ENCODE peak calls at places on chromosomes 12 and 14, in five cellular contexts. J is upper lobe of left lung, R is adrenal gland, G is GM13977, U is cardiac fibroblast. O is an unnamed sample.

GRCh38 chr14:100486025-100486828 is 101.0 kb downstream of the BEGAIN start:
- DNase-seq in R (peak), J (peak), U (peak), G (peak), O (peak)

GRCh38 chr14:23577004-23577681 is 1.4 kb downstream of the JPH4 start:
- DNase-seq in G (peak), U (no peak), R (peak), J (peak), O (no peak)

GRCh38 chr14:82642425-82642824 is 1108.8 kb upstream of the SEL1L start:
- DNase-seq in R (no peak), U (no peak), J (peak), G (peak), O (no peak)

GRCh38 chr12:114238808-114239207 is 167.1 kb downstream of the TBX5 start:
- DNase-seq in R (peak), J (no peak), U (no peak), G (no peak), O (no peak)

GRCh38 chr14:93086441-93087055 is 29.2 kb downstream of the ITPK1 start:
- DNase-seq in G (peak), J (no peak), R (no peak), U (no peak), O (no peak)

GRCh38 chr12:4107436-4107878 is 166.1 kb upstream of the CCND2 start:
- DNase-seq in G (peak), U (peak), R (peak), J (no peak), O (peak)

GRCh38 chr14:47278233-47278842 is 397.1 kb downstream of the MDGA2 start:
- DNase-seq in J (no peak), U (peak), R (peak), G (peak), O (no peak)

GRCh38 chr14:68695326-68695768 is 97.5 kb downstream of the ZFP36L1 start:
- DNase-seq in J (no peak), G (peak), R (peak), U (peak), O (no peak)

GRCh38 chr12:3614806-3615466 is 123.9 kb downstream of the PRMT8 start:
- DNase-seq in R (no peak), J (no peak), U (no peak), G (no peak), O (no peak)

GRCh38 chr12:110001596-110001995 is 2.4 kb downstream of the ANKRD13A start:
- DNase-seq in G (no peak), R (no peak), J (no peak), U (peak), O (no peak)

GRCh38 chr12:71011261-71011660 is 90.7 kb upstream of the PTPRR start:
- DNase-seq in G (no peak), R (no peak), U (peak), J (no peak), O (no peak)

GRCh38 chr12:14777271-14777670 is 26.0 kb downstream of the WBP11 start:
- DNase-seq in G (no peak), R (no peak), J (no peak), U (peak), O (no peak)

GRCh38 chr14:26859483-26859882 is 261.6 kb upstream of the NOVA1 start:
- DNase-seq in U (no peak), G (no peak), R (no peak), J (no peak), O (no peak)

GRCh38 chr12:31002361-31002725 is 71.3 kb upstream of the DDX11 start:
- DNase-seq in R (no peak), G (no peak), J (no peak), U (no peak), O (no peak)

GRCh38 chr14:93953263-93953662 is 23.1 kb downstream of the ASB2 start:
- DNase-seq in U (no peak), G (no peak), J (no peak), R (no peak), O (no peak)

GRCh38 chr12:3065300-3065699 is 11.9 kb upstream of the TSPAN9 start:
- DNase-seq in U (no peak), J (no peak), G (no peak), R (no peak), O (no peak)

GRCh38 chr14:31968107-31968810 is 108.8 kb upstream of the ARHGAP5 start:
- DNase-seq in U (no peak), J (no peak), G (no peak), R (no peak), O (no peak)

GRCh38 chr12:112537710-112538396 is 119.1 kb downstream of the PTPN11 start:
- DNase-seq in J (no peak), G (no peak), U (peak), R (no peak), O (no peak)

GRCh38 chr12:24111101-24111500 is 161.6 kb upstream of the SOX5 start:
- DNase-seq in J (no peak), R (no peak), U (peak), G (no peak), O (no peak)

GRCh38 chr14:35944847-35945246 is 118.7 kb downstream of the BRMS1L start:
- DNase-seq in U (peak), G (peak), R (no peak), J (no peak), O (no peak)

GRCh38 chr12:21065845-21066244 is 65.1 kb upstream of the SLCO1B1 start:
- DNase-seq in U (peak), G (no peak), R (no peak), J (no peak), O (no peak)

GRCh38 chr12:111426341-111427185 is 20.8 kb downstream of the SH2B3 start:
- DNase-seq in J (no peak), R (no peak), G (no peak), U (peak), O (no peak)

GRCh38 chr12:103326190-103326589 is 169.6 kb downstream of the C12orf42 start:
- DNase-seq in J (no peak), U (no peak), R (no peak), G (peak), O (no peak)

GRCh38 chr14:82911930-82912329 is 1378.3 kb upstream of the SEL1L start:
- DNase-seq in R (no peak), J (no peak), U (no peak), G (no peak), O (no peak)

GRCh38 chr12:1533205-1533601 is 61.2 kb downstream of the FBXL14 start:
- DNase-seq in R (no peak), U (no peak), G (peak), J (no peak), O (no peak)
- TF ChIP-seq CTCF in R (no peak), U (peak), G (peak), J (no peak), O (no peak)

GRCh38 chr14:39469094-39469710 is 37.0 kb upstream of the FBXO33 start:
- DNase-seq in G (peak), J (no peak), U (peak), R (no peak), O (peak)

GRCh38 chr14:39472078-39472477 is 39.8 kb upstream of the FBXO33 start:
- DNase-seq in G (no peak), U (no peak), J (no peak), R (no peak), O (no peak)

GRCh38 chr14:39467889-39468524 is 35.8 kb upstream of the FBXO33 start:
- DNase-seq in J (no peak), R (no peak), G (no peak), U (peak), O (no peak)
- TF ChIP-seq CTCF in J (no peak), R (no peak), G (peak), U (peak), O (no peak)

GRCh38 chr12:127562781-127563180 is 704.2 kb upstream of the TMEM132C start:
- DNase-seq in G (no peak), R (no peak), J (no peak), U (no peak), O (no peak)

GRCh38 chr12:127558363-127558762 is 708.6 kb upstream of the TMEM132C start:
- DNase-seq in U (no peak), R (no peak), J (no peak), G (no peak), O (no peak)

GRCh38 chr12:127560041-127560478 is 706.9 kb upstream of the TMEM132C start:
- DNase-seq in G (no peak), J (no peak), U (no peak), R (no peak), O (no peak)

GRCh38 chr12:127556487-127556886 is 710.5 kb upstream of the TMEM132C start:
- DNase-seq in R (no peak), U (no peak), J (no peak), G (no peak), O (no peak)

DNA sequence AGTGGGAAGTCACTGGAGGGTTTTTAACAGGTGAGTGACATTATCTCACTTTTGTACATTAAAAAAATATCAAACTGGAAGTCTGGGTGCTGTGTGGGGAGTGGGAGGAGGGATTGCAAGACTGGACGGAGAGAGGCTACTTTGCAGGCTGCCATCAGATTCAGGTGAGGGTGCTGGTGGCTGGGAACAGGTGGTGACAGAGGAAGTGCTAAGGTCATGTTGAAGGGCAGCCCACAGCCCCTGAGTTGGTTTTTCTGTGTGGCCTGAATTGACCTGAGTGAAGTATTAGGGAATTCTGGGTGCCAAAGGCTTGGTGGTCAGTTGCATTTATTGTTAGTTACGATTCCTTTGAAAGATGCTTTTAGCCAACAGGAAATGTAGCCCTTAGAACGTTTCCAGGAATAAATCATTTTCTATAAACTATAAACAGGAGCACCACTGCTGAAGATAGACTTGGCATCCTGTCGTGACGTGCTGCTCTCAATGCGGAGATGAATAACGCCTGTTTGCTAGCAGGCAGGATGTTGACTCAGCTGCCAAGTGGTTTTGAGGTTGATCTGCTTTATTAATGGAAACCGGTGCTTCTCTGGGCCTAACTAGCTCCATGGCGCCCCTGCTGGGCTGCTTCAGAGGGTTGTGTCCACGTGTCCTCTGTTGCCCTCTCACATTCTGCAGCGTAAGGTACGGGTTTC is 707.5 kb upstream of the TMEM132C start:
- DNase-seq in R (peak), G (no peak), U (peak), J (no peak), O (no peak)
- TF ChIP-seq CTCF in R (peak), G (no peak), U (peak), J (peak), O (no peak)

DNA sequence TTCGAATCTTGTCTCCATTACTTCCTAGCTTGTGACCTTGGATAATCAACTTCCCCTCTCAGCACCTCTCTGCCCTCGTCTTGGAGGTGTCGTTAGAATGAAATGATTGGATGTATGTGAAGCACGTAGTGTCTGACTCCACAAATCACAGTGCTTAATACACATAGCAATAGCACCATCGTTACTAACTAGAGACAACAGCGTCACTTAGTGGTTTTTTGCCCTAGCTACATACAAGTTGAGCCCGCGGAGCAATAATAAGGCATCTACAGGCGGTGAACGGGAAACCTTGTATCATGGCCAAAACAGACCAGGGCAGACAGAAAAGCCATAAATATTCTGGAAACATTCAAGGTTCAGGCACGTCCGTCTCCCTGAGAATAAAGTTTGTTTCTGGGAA is 154.9 kb downstream of the ASCL4 start:
- DNase-seq in J (no peak), U (peak), G (peak), R (peak), O (no peak)
- TF ChIP-seq CTCF in J (no peak), U (no peak), G (peak), R (peak), O (no peak)

DNA sequence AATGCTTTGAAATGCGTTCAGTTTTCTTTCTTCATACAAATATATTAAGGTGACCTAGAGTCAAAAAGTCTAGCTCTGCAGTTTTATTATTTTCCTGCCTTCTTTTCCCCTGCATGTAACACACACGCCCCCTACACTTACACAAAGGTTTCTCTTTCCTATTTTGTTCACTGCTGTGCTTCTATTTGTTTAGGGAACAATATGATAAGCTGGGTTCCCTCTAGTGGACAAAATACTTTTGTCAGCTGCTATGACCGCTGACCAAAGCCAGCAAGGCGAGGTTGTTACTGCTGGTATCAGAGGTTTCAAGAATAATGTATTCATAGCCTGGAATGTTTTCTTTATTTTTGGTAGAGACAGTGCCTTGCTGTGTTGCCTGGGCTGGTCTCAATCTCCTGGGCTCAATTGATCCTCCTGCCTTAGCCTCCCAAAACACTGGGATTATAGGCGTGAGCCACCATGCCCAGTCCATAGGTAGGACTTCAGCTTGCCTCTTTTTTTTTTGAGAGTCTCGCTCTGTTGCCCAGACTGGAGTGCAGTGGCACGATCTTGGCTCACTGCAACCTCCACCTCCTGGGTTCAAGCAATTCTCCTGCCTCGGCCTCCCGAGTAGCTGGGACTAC is 33.4 kb downstream of the FNTB start:
- DNase-seq in J (no peak), U (peak), G (peak), R (peak), O (no peak)
- TF ChIP-seq CTCF in J (peak), U (peak), G (peak), R (peak), O (no peak)

GRCh38 chr12:120257041-120257821 is 8.3 kb downstream of the PXN start:
- DNase-seq in U (peak), R (peak), J (no peak), G (no peak), O (no peak)
- TF ChIP-seq CTCF in U (peak), R (peak), J (peak), G (no peak), O (no peak)

GRCh38 chr12:93896427-93896826 is 219.3 kb downstream of the CRADD start:
- DNase-seq in J (no peak), U (no peak), R (no peak), G (no peak), O (no peak)
- TF ChIP-seq CTCF in J (no peak), U (no peak), R (peak), G (no peak), O (no peak)

GRCh38 chr14:55532645-55533309 is 47.2 kb upstream of the KTN1 start:
- DNase-seq in U (no peak), G (no peak), R (no peak), J (no peak), O (no peak)
- TF ChIP-seq CTCF in U (peak), G (no peak), R (no peak), J (no peak), O (no peak)

GRCh38 chr14:52650774-52651173 is 44.6 kb downstream of the ERO1A start:
- DNase-seq in J (no peak), U (peak), G (no peak), R (no peak), O (no peak)
- TF ChIP-seq CTCF in J (no peak), U (peak), G (no peak), R (no peak), O (no peak)

GRCh38 chr12:52250048-52250990 is 17.3 kb downstream of the KRT7 start:
- DNase-seq in J (peak), G (peak), R (no peak), U (no peak), O (no peak)
- TF ChIP-seq CTCF in J (no peak), G (no peak), R (no peak), U (no peak), O (no peak)

O was measured in activated B cell treated with CpG ODN at 0.5 μM for 24 hours.